ENCODE peak calls at places on chromosome 17, in seven cellular contexts. O is thyroid gland, M is heart left ventricle, Z is sigmoid colon, Y is Peyer's patch, R is PC-9, W is tibial artery. Q is an unnamed sample.

GRCh38 chr17:66945451-66945850 is 19.1 kb upstream of the CACNG4 start:
- DNase-seq in W (no peak), Z (no peak), R (no peak), O (no peak), M (no peak), Y (no peak), Q (no peak)

GRCh38 chr17:78396436-78397335 is 18.2 kb downstream of the PGS1 start:
- DNase-seq in W (peak), Y (no peak), Z (no peak), M (peak), R (no peak), O (no peak), Q (peak)

GRCh38 chr17:79438936-79439335 is 171.9 kb downstream of the RBFOX3 start:
- DNase-seq in Z (no peak), M (no peak), R (no peak), W (no peak), O (no peak), Y (no peak), Q (no peak)

GRCh38 chr17:66508896-66509843 is 206.8 kb downstream of the PRKCA start:
- DNase-seq in Z (peak), M (no peak), R (peak), Y (peak), O (peak), W (no peak), Q (peak)

GRCh38 chr17:40490289-40490853 is 11.1 kb downstream of the TNS4 start:
- DNase-seq in R (peak), W (peak), Y (no peak), O (peak), Z (peak), M (no peak), Q (peak)

GRCh38 chr17:42819939-42820535 is 4.0 kb downstream of the BECN1 start:
- DNase-seq in M (peak), O (peak), R (peak), Y (peak), Z (no peak), W (no peak), Q (peak)

GRCh38 chr17:21001813-21002221 is 41.0 kb downstream of the USP22 start:
- DNase-seq in O (no peak), M (no peak), R (no peak), W (no peak), Y (peak), Z (no peak), Q (no peak)

GRCh38 chr17:33628500-33629336 is 335.6 kb upstream of the ASIC2 start:
- DNase-seq in Z (no peak), O (peak), Y (no peak), W (no peak), R (no peak), M (no peak), Q (no peak)

GRCh38 chr17:13827118-13827517 is 225.4 kb upstream of the HS3ST3A1 start:
- DNase-seq in R (no peak), O (no peak), W (no peak), Z (no peak), Y (no peak), M (no peak), Q (no peak)

GRCh38 chr17:50588391-50589111 is 28.0 kb downstream of the CACNA1G start:
- DNase-seq in Z (no peak), O (peak), W (no peak), M (no peak), Y (no peak), R (no peak), Q (no peak)

GRCh38 chr17:80443916-80444708 is 29.1 kb downstream of the ENDOV start:
- DNase-seq in O (no peak), R (no peak), Z (no peak), Y (no peak), W (no peak), M (no peak), Q (no peak)

GRCh38 chr17:78132086-78132676 is 1.6 kb downstream of the TMC8 start:
- DNase-seq in O (peak), Z (no peak), Y (no peak), W (peak), M (no peak), R (peak), Q (no peak)

GRCh38 chr17:4162366-4162765 is 19.4 kb downstream of the CYB5D2 start:
- DNase-seq in Y (no peak), O (no peak), Z (no peak), M (no peak), W (no peak), R (no peak), Q (no peak)

GRCh38 chr17:58789160-58789559 is 33.5 kb downstream of the PPM1E start:
- DNase-seq in W (no peak), Z (no peak), Y (no peak), O (no peak), M (no peak), R (no peak), Q (no peak)

GRCh38 chr17:21098934-21099687 is 27.7 kb upstream of the DHRS7B start:
- DNase-seq in W (no peak), M (peak), Z (no peak), R (peak), Y (peak), O (peak), Q (peak)

GRCh38 chr17:41500131-41500911 is 5.1 kb downstream of the KRT13 start:
- DNase-seq in R (peak), Y (no peak), O (no peak), M (no peak), Z (no peak), W (no peak), Q (peak)

GRCh38 chr17:83067718-83068261 is 11.6 kb upstream of the METRNL start:
- DNase-seq in R (no peak), Y (peak), M (peak), W (no peak), O (peak), Z (peak), Q (no peak)

GRCh38 chr17:27782791-27783206 is 17.5 kb downstream of the NOS2 start:
- DNase-seq in O (no peak), R (no peak), Y (no peak), M (no peak), Z (no peak), W (no peak), Q (no peak)
- H3K4me3 ChIP-seq in O (no peak), R (no peak), Y (no peak), M (no peak), Z (no peak), W (no peak), Q (no peak)

DNA sequence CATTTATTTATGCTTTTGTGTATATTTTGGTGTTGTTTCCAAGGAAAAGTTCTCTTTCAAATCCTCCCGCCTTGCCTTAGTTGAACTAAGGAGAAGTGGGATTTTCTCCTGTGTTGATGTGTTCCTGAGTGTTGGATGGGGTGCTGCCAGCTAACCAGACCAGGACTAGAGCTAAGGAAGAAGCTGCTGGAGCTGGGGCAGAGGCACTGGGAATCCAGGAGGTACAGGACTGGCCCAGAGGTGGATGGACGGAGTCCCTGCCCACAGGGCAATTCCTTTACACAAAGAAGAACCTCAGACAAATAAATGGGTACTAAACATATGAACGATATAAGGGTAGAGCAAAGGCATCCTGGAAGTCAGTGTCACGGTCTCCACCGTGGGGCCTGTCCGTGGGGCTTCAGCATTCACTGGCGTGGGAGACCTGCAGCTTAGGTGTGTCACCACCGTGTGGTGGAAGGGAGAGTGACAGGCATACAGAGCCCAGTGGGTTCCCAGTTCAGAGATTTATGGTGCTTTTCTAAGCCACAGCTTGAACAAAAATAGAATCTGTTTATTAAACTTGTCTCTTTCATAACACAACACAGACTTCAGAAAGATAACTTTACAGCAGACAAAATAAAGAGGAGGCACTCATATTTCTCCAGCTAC is 270.7 kb downstream of the NTN1 start:
- DNase-seq in R (peak), Y (peak), Z (peak), M (peak), O (peak), W (peak), Q (peak)
- TF ChIP-seq CTCF in R (peak), Y (peak), Z (peak), M (peak), O (no peak), W (peak), Q (peak)

GRCh38 chr17:45242015-45242414 is 19.9 kb downstream of the SPATA32 start:
- DNase-seq in M (no peak), Y (no peak), O (no peak), W (no peak), R (no peak), Z (no peak), Q (no peak)
- H3K4me3 ChIP-seq in M (no peak), Y (peak), O (peak), W (no peak), R (no peak), Z (no peak), Q (no peak)

GRCh38 chr17:8574687-8575086 is 55.8 kb downstream of the MYH10 start:
- DNase-seq in M (peak), Z (no peak), R (no peak), O (no peak), Y (no peak), W (no peak), Q (peak)
- TF ChIP-seq CTCF in M (peak), Z (no peak), R (no peak), O (no peak), Y (no peak), W (peak), Q (peak)

Q was measured in fibroblast of the aortic adventitia.